ENCODE peak calls at places on chromosomes 5 and 9, in four cellular contexts. One of them, this sample, is unnamed.

GRCh38 chr9:130994135-130994534 is 14.8 kb upstream of the LAMC3 start:
- DNase-seq in K562: peak; percentile 66
- DNase-seq in HL-60: no peak
- DNase-seq in GM12878: no peak
- DNase-seq in this sample: no peak

GRCh38 chr5:174828786-174829510 is 104.6 kb downstream of the MSX2 start:
- DNase-seq in K562: no peak
- DNase-seq in HL-60: no peak
- DNase-seq in GM12878: no peak
- DNase-seq in this sample: no peak

GRCh38 chr5:177495243-177496060 is 2.0 kb downstream of the PDLIM7 start:
- DNase-seq in K562: no peak
- DNase-seq in HL-60: no peak
- DNase-seq in GM12878: no peak
- DNase-seq in this sample: peak; percentile 67

GRCh38 chr5:146337928-146338327 is 711 bp upstream of the POU4F3 start:
- DNase-seq in K562: no peak
- DNase-seq in HL-60: no peak
- DNase-seq in GM12878: no peak
- DNase-seq in this sample: no peak

GRCh38 chr9:70049672-70050271 is 6.1 kb downstream of the MAMDC2 start:
- DNase-seq in K562: no peak
- DNase-seq in HL-60: no peak
- DNase-seq in GM12878: no peak
- DNase-seq in this sample: no peak

GRCh38 chr9:135989722-135990467 is 28.7 kb upstream of the UBAC1 start:
- DNase-seq in K562: no peak
- DNase-seq in HL-60: no peak
- DNase-seq in GM12878: no peak
- DNase-seq in this sample: no peak

GRCh38 chr5:61048534-61048933 is 103.5 kb downstream of the NDUFAF2 start:
- DNase-seq in K562: no peak
- DNase-seq in HL-60: no peak
- DNase-seq in GM12878: no peak
- DNase-seq in this sample: no peak

GRCh38 chr5:14316471-14316870 is 173.3 kb downstream of the TRIO start:
- DNase-seq in K562: no peak
- DNase-seq in HL-60: no peak
- DNase-seq in GM12878: no peak
- DNase-seq in this sample: no peak

GRCh38 chr9:124040935-124041816 is 29.6 kb downstream of the LHX2 start:
- DNase-seq in K562: peak; percentile 88
- DNase-seq in HL-60: peak; percentile 20
- DNase-seq in GM12878: no peak
- DNase-seq in this sample: peak; percentile 91

GRCh38 chr5:116944171-116944570 is 369.5 kb upstream of the SEMA6A start:
- DNase-seq in K562: no peak
- DNase-seq in HL-60: no peak
- DNase-seq in GM12878: no peak
- DNase-seq in this sample: no peak

GRCh38 chr9:114538241-114538640 is 33.0 kb upstream of the WHRN start:
- DNase-seq in K562: peak; percentile 41
- DNase-seq in HL-60: peak; percentile 44
- DNase-seq in GM12878: peak; percentile 7
- DNase-seq in this sample: no peak

GRCh38 chr9:126376903-126377342 is 50.3 kb downstream of the MVB12B start:
- DNase-seq in K562: no peak
- DNase-seq in HL-60: no peak
- DNase-seq in GM12878: no peak
- DNase-seq in this sample: no peak

GRCh38 chr5:136070486-136071285 is 41.9 kb downstream of the TGFBI start:
- DNase-seq in K562: no peak
- DNase-seq in HL-60: no peak
- DNase-seq in GM12878: no peak
- DNase-seq in this sample: no peak

GRCh38 chr9:21096172-21096900 is 18.6 kb upstream of the IFNB1 start:
- DNase-seq in K562: no peak
- DNase-seq in HL-60: no peak
- DNase-seq in GM12878: peak; percentile 46
- DNase-seq in this sample: peak; percentile 8

GRCh38 chr9:85536514-85536913 is 205.2 kb downstream of the AGTPBP1 start:
- DNase-seq in K562: no peak
- DNase-seq in HL-60: no peak
- DNase-seq in GM12878: no peak
- DNase-seq in this sample: no peak

DNA sequence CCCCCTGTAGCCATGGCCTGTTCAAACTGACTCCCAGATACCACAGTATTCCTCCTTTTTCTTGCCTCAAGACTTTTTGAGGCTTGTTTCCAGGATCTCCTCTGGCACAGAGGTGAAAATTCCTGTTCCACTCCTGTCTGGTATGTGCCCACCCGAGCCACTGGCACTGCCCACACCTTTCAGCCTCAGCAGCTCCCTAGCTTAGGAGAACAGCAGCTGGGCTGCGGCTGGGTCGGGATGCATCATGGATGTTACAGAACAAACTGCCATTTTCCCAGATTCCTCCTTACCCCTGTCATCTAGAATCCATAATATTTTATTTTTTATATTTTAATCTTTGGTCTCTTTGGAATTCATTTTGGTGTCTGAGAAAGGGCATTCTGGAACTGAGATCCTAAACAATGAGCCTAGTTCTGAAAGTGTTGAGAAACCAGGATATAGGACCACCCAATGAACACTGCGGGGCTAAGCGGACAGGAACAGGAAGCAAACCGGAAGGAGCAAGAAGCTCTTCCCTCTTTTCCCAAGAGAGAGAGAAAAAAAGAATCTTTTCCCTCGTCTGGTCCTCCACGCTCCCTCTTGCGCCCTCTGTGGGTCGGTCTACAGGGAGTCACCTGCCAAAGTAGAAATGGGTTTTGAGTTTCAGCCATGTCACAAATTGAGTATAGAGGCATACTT is 12.5 kb downstream of the OR2S2 start:
- DNase-seq in K562: peak; percentile 78
- DNase-seq in HL-60: peak; percentile 64
- DNase-seq in GM12878: no peak
- DNase-seq in this sample: peak; percentile 23
- TF ChIP-seq POLR2AphosphoS5 in K562: no peak
- TF ChIP-seq POLR2AphosphoS5 in HL-60: no peak
- TF ChIP-seq POLR2AphosphoS5 in GM12878: no peak
- TF ChIP-seq POLR2AphosphoS5 in this sample: no peak

GRCh38 chr9:87184956-87185642 is 237.8 kb upstream of the GAS1 start:
- DNase-seq in K562: no peak
- DNase-seq in HL-60: no peak
- DNase-seq in GM12878: no peak
- DNase-seq in this sample: no peak
- TF ChIP-seq SPI1 in K562: no peak
- TF ChIP-seq SPI1 in HL-60: no peak
- TF ChIP-seq SPI1 in GM12878: no peak
- TF ChIP-seq SPI1 in this sample: no peak

GRCh38 chr5:40784027-40784653 is 14.0 kb downstream of the PRKAA1 start:
- DNase-seq in K562: no peak
- DNase-seq in HL-60: no peak
- DNase-seq in GM12878: no peak
- DNase-seq in this sample: no peak
- TF ChIP-seq POLR2AphosphoS5 in K562: no peak
- TF ChIP-seq POLR2AphosphoS5 in HL-60: no peak
- TF ChIP-seq POLR2AphosphoS5 in GM12878: no peak
- TF ChIP-seq POLR2AphosphoS5 in this sample: no peak

DNA sequence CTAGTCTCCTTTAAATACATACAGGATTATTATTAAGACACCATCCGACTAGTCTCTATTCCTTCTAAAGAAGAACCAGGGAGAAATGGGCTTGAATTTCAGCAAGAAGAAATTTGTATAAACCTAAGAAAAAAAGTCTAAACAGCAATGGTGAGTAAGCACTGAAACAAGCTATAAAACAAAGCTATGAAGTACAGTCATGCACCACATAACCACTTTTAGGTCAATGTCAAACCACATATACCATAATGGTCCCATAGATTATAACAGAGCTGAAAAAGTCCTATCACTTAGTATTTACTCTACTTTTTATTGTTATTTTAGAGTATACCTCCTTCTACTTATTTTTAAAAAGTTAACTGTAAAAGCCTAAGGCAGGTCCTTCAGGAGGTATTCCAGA is 102.0 kb upstream of the NFIB start:
- DNase-seq in K562: no peak
- DNase-seq in HL-60: no peak
- DNase-seq in GM12878: no peak
- DNase-seq in this sample: no peak
- TF ChIP-seq SPI1 in K562: no peak
- TF ChIP-seq SPI1 in HL-60: no peak
- TF ChIP-seq SPI1 in GM12878: no peak
- TF ChIP-seq SPI1 in this sample: no peak

GRCh38 chr5:172403191-172403794 is 51.0 kb downstream of the SH3PXD2B start:
- DNase-seq in K562: no peak
- DNase-seq in HL-60: no peak
- DNase-seq in GM12878: no peak
- DNase-seq in this sample: no peak
- TF ChIP-seq POLR2AphosphoS5 in K562: no peak
- TF ChIP-seq POLR2AphosphoS5 in HL-60: no peak
- TF ChIP-seq POLR2AphosphoS5 in GM12878: no peak
- TF ChIP-seq POLR2AphosphoS5 in this sample: no peak

DNA sequence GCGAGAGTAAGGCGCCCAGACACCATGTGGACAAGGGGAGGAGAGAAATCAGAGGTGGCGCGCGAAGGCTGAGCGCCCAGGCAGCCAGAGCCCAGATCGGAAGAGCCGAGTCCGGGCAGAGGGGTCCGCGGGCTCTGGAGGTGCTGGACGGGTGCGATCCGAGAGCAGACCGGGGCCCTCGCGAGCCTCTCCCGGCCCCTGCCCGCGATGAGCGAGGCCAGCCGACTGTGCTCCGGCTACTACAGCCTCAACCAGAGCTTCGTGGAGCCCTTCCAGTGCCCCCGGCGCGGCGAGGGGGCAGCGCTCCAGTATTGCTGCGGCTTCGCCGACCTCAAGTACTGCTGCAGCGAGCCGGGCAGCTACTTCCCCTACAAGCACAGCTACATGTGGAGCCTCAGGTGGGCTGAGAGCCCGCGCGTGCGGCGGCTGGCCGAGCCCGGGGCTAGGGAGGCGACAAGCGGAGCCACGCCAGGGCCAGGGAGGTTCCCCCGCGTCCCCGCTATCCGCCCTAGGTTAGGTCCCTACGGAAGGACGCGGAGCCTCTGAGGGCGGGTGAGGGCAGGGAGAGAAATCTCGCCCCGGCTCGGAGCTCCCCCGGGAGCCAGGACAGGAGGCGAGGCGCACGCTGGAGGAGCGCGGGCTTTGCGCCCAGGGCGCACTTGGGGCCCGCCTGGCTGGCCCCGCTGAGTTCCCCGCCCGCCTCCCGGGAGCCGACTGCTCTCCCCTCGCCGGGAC is at the start of gene SHISAL2B:
- DNase-seq in K562: no peak
- DNase-seq in HL-60: no peak
- DNase-seq in GM12878: no peak
- DNase-seq in this sample: peak; percentile 37
- TF ChIP-seq SPI1 in K562: no peak
- TF ChIP-seq SPI1 in HL-60: no peak
- TF ChIP-seq SPI1 in GM12878: no peak
- TF ChIP-seq SPI1 in this sample: no peak

GRCh38 chr5:172640822-172641358 is at the start of gene NEURL1B:
- DNase-seq in K562: peak; percentile 99
- DNase-seq in HL-60: peak; percentile 17
- DNase-seq in GM12878: no peak
- DNase-seq in this sample: peak; percentile 76
- TF ChIP-seq POLR2AphosphoS5 in K562: no peak
- TF ChIP-seq POLR2AphosphoS5 in HL-60: no peak
- TF ChIP-seq POLR2AphosphoS5 in GM12878: no peak
- TF ChIP-seq POLR2AphosphoS5 in this sample: no peak

DNA sequence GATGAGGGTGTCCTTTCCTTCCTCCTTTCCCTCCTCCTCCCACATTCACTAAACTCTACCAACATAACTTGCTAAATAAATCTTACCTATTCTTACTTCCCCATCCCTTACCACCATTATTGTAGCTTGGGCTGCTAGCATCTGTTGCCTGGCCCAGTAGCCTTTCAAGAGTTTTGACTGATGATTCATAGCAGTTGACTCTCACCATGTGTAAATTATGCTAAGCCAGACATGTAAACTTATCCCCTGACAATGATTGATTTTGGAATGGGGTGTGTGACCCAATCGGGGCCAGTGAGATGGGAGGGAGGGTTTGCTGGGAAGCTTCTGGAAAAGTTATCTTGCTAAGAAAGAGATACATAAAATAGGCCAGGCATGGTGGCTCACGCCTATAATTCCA is 161.8 kb upstream of the SPRY4 start:
- DNase-seq in K562: no peak
- DNase-seq in HL-60: no peak
- DNase-seq in GM12878: no peak
- DNase-seq in this sample: no peak
- TF ChIP-seq SPI1 in K562: no peak
- TF ChIP-seq SPI1 in HL-60: no peak
- TF ChIP-seq SPI1 in GM12878: no peak
- TF ChIP-seq SPI1 in this sample: no peak

GRCh38 chr5:151357792-151358191 is 10.4 kb upstream of the SLC36A2 start:
- DNase-seq in K562: no peak
- DNase-seq in HL-60: peak; percentile 45
- DNase-seq in GM12878: no peak
- DNase-seq in this sample: no peak

GRCh38 chr5:151351675-151352074 is 4.3 kb upstream of the SLC36A2 start:
- DNase-seq in K562: no peak
- DNase-seq in HL-60: peak; percentile 56
- DNase-seq in GM12878: no peak
- DNase-seq in this sample: no peak

GRCh38 chr5:151362970-151363369 is 15.6 kb upstream of the SLC36A2 start:
- DNase-seq in K562: no peak
- DNase-seq in HL-60: no peak
- DNase-seq in GM12878: no peak
- DNase-seq in this sample: no peak

GRCh38 chr5:151359391-151359790 is 12.0 kb upstream of the SLC36A2 start:
- DNase-seq in K562: no peak
- DNase-seq in HL-60: no peak
- DNase-seq in GM12878: no peak
- DNase-seq in this sample: no peak

DNA sequence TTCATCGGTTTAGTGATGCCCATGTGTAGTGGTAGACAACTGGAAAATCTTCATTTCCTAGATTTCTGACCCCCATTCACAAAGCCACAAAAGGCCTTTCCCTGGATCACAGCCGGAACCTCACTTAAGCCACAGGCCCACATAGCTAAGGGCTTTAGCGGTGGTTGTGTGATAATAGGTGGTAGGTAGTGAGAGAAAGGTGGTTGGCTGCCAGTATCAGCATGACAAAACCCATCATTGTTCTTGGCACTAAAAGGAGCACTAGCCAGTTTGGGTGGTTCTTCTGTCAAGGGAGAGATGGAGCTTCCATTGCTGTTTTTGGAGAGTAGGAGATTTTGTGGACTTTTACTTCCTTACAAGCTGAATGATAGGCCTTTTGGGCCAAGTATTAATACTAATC is 9.7 kb upstream of the SLC36A2 start:
- DNase-seq in K562: no peak
- DNase-seq in HL-60: no peak
- DNase-seq in GM12878: no peak
- DNase-seq in this sample: no peak
- TF ChIP-seq POLR2AphosphoS5 in K562: no peak
- TF ChIP-seq POLR2AphosphoS5 in HL-60: no peak
- TF ChIP-seq POLR2AphosphoS5 in GM12878: no peak
- TF ChIP-seq POLR2AphosphoS5 in this sample: no peak

This sample was measured in GM12891.